ENCODE peak calls at places on chromosome 4, in six cellular contexts. N is endodermal cell; X is CD8-positive, alpha-beta T cell; B is heart right ventricle; Y is brain microvascular endothelial cell; J is stomach. V is an unnamed sample.
A peak's percentile ranks its signal among the peaks of the same experiment; 100 is the strongest.

GRCh38 chr4:66609014-66609413 is 936.3 kb downstream of the CENPC start:
- DNase-seq in B (no peak), J (no peak), Y (no peak), N (no peak), X (no peak), V (no peak)

GRCh38 chr4:148515248-148515647 is 73.0 kb upstream of the NR3C2 start:
- DNase-seq in J (no peak), B (no peak), X (no peak), Y (peak; percentile 14), N (no peak), V (no peak)

GRCh38 chr4:48017108-48017527 is 546 bp downstream of the NIPAL1 start:
- DNase-seq in X (no peak), Y (peak; percentile 83), B (no peak), N (peak; percentile 88), J (peak; percentile 69), V (peak; percentile 87)

GRCh38 chr4:100189820-100190642 is at the start of gene DDIT4L:
- DNase-seq in Y (no peak), J (peak; percentile 44), N (peak; percentile 91), B (peak; percentile 45), X (no peak), V (peak; percentile 88)

GRCh38 chr4:122045533-122045932 is 93.7 kb upstream of the TRPC3 start:
- DNase-seq in Y (peak; percentile 92), J (no peak), N (no peak), X (no peak), B (no peak), V (no peak)

GRCh38 chr4:15001248-15001824 is 945 bp upstream of the CPEB2 start:
- DNase-seq in B (peak; percentile 74), X (peak; percentile 26), Y (peak; percentile 89), N (peak; percentile 82), J (peak; percentile 74), V (peak; percentile 97)

GRCh38 chr4:140353836-140354235 is 19.6 kb upstream of the SCOC start:
- DNase-seq in Y (no peak), X (no peak), J (no peak), N (no peak), B (no peak), V (no peak)

GRCh38 chr4:147428583-147428982 is 52.3 kb upstream of the EDNRA start:
- DNase-seq in J (no peak), Y (no peak), N (no peak), X (no peak), B (no peak), V (no peak)

GRCh38 chr4:112423591-112423990 is 92.4 kb downstream of the NEUROG2 start:
- DNase-seq in X (no peak), N (no peak), B (no peak), Y (no peak), J (no peak), V (no peak)

GRCh38 chr4:125316781-125317525 is 2.2 kb downstream of the FAT4 start:
- DNase-seq in N (peak; percentile 81), Y (peak; percentile 23), J (peak; percentile 34), X (no peak), B (peak; percentile 32), V (no peak)

GRCh38 chr4:49032440-49033161 is 46.5 kb downstream of the CWH43 start:
- DNase-seq in N (peak; percentile 55), X (no peak), Y (peak; percentile 11), B (no peak), J (no peak), V (no peak)

GRCh38 chr4:7276538-7276937 is 84.2 kb downstream of the SORCS2 start:
- DNase-seq in Y (no peak), J (no peak), X (no peak), N (no peak), B (no peak), V (no peak)

GRCh38 chr4:84866295-84866694 is 100.2 kb downstream of the WDFY3 start:
- DNase-seq in Y (no peak), X (no peak), J (no peak), B (no peak), N (peak; percentile 49), V (no peak)

GRCh38 chr4:89056953-89057398 is at the start of gene FAM13A:
- DNase-seq in N (peak; percentile 88), X (no peak), J (peak; percentile 85), Y (peak; percentile 90), B (peak; percentile 41), V (peak; percentile 91)

DNA sequence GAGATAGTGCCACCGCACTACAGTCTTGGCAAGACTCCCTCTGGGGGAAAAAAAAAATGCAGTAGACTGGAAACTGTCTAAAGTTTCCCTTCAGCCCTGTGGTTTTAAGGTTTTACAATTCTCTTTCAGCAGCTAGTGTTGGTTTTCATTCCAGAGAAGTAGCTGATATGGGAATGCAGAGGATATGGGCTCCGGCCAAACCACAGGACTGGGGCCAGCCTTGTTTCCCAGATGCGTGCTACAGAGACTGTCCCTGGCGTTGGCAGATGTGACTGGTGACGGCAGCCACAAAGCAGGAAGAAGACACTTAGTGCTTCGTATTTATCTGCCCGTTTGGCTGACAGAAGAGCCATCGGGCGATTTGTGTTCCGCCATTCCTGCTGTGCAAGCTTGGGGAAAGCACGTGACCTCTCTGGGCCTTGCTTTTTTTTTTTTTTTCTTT is 43.2 kb downstream of the ZBTB49 start:
- DNase-seq in B (peak; percentile 48), Y (peak; percentile 75), J (peak; percentile 49), X (no peak), N (no peak), V (no peak)
- H3K4me3 ChIP-seq in B (no peak overlapping the region), Y (no peak overlapping the region), J (no peak overlapping the region), X (no peak overlapping the region), N (no peak overlapping the region), V (no peak overlapping the region)

DNA sequence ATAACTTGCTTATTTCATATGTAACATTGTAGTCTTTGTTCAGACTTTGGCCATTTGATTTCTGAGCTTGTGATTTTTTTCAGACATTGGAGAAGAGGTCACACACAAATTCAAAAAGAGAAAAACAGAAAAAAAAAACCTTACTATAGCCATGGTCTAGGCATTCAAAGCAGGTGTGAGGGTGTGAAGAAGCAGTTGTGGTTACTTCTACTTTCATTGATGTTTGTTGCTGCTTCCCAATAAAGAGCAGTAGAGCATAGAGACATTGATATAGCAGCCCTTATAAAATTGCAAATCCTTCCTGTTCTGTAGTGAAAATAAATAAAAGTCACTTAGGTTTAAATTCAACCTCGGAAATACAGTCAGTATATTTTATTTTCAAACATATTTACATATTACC is 671.6 kb downstream of the GRXCR1 start:
- DNase-seq in N (no peak), Y (no peak), X (no peak), J (no peak), B (no peak), V (no peak)
- H3K4me3 ChIP-seq in N (no peak overlapping the region), Y (no peak overlapping the region), X (no peak overlapping the region), J (no peak overlapping the region), B (no peak overlapping the region), V (no peak overlapping the region)

GRCh38 chr4:152265149-152265621 is 270.7 kb downstream of the FBXW7 start:
- DNase-seq in N (no peak), X (no peak), Y (peak; percentile 96), B (no peak), J (peak; percentile 39), V (peak; percentile 70)
- H3K4me3 ChIP-seq in N (no peak overlapping the region), X (no peak overlapping the region), Y (no peak overlapping the region), B (no peak overlapping the region), J (no peak overlapping the region), V (no peak overlapping the region)

GRCh38 chr4:153485860-153486259 is 19.7 kb downstream of the TMEM131L start:
- DNase-seq in X (no peak), N (no peak), Y (no peak), B (no peak), J (no peak), V (no peak)

GRCh38 chr4:153488006-153488718 is 22.0 kb downstream of the TMEM131L start:
- DNase-seq in X (peak; percentile 55), Y (peak; percentile 28), B (no peak), J (no peak), N (peak; percentile 67), V (no peak)

GRCh38 chr4:153488719-153489384 is 22.7 kb downstream of the TMEM131L start:
- DNase-seq in B (peak; percentile 52), Y (peak; percentile 52), N (peak; percentile 75), X (no peak), J (no peak), V (no peak)

GRCh38 chr4:153485374-153485773 is 19.2 kb downstream of the TMEM131L start:
- DNase-seq in B (no peak), N (no peak), X (no peak), Y (no peak), J (no peak), V (no peak)

DNA sequence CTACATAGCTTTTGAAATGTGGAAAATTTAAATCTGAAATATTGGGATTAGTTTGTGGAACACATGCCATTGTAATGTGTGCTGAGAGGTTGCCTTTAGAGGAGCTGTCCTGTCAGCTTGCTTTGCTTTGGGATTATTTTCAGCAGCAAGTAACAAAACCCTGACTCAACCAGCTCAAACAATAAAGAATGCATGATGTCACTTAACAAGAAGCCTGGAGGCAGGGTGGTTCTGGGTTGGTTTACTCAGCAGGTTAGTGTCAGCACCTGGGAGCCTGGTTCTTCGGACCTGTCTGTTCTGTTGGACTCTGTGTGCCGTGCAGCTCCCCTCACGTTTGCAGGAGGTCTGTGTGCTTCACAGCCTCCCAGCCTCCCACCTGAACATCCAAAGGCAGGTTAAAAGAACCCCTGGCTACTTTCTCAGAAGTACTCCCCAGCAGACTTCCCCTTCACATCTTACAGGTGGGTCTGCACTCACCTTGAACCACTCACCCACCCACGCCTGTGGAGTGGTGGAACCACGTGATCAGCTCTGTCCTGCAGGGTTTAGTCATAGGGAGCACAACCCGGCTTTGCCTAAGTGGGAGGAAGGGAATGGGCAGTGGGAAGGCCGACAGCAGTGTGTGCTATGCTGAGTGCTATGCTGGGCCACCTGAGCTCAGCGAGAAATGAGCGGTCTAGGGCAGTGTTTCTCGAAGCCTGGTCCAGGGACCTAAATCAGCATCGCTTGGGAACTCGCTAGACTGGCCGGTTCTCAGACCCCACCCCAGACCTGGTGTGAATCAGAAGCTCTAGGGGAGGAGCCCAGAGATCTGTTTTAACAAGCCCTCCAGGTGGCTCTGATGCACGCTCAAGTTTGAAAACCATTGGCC is 20.4 kb downstream of the TMEM131L start:
- DNase-seq in X (no peak), N (peak; percentile 89), B (no peak), J (peak; percentile 38), Y (peak; percentile 84), V (peak; percentile 64)
- H3K4me3 ChIP-seq in X (no peak overlapping the region), N (no peak overlapping the region), B (no peak overlapping the region), J (no peak overlapping the region), Y (no peak overlapping the region), V (no peak overlapping the region)